ENCODE peak calls at places on chromosomes 3 and 15, in ten cellular contexts. Y is AG09309; Q is neuronal stem cell; H is vagina; T is HL-60; L is effector memory CD4-positive, alpha-beta T cell; R is breast epithelium; I is adipocyte; Z is cardiac muscle cell; U is CD8-positive, alpha-beta T cell. N is an unnamed sample.

GRCh38 chr3:11047500-11047899 is 55.0 kb downstream of the SLC6A1 start:
- DNase-seq in U (no peak), T (no peak), R (no peak), Y (no peak), I (no peak), H (no peak), Z (no peak), L (no peak), Q (no peak), N (no peak)

GRCh38 chr3:59820352-59820934 is 770.6 kb upstream of the CFAP20DC start:
- DNase-seq in L (no peak), I (no peak), T (no peak), R (no peak), Q (no peak), H (no peak), Z (no peak), Y (no peak), U (no peak), N (no peak)

GRCh38 chr3:133441867-133442270 is 42.0 kb downstream of the BFSP2 start:
- DNase-seq in T (no peak), Y (no peak), R (no peak), U (peak), H (no peak), I (no peak), L (no peak), Z (peak), Q (no peak), N (no peak)

GRCh38 chr3:78645628-78646310 is 1122.0 kb downstream of the ROBO1 start:
- DNase-seq in U (no peak), H (no peak), R (no peak), T (peak), Z (peak), L (no peak), Q (peak), I (peak), Y (peak), N (peak)

GRCh38 chr3:16350041-16350952 is 85.3 kb downstream of the OXNAD1 start:
- DNase-seq in U (no peak), I (peak), T (no peak), R (no peak), Q (no peak), L (no peak), Y (peak), Z (peak), H (no peak), N (no peak)

GRCh38 chr3:134359121-134360010 is 14.9 kb downstream of the AMOTL2 start:
- DNase-seq in Z (no peak), I (no peak), H (no peak), L (no peak), Q (no peak), T (no peak), R (no peak), Y (no peak), U (no peak), N (no peak)

GRCh38 chr15:91214675-91215590 is 114.9 kb downstream of the SV2B start:
- DNase-seq in I (no peak), Z (no peak), L (no peak), U (no peak), R (no peak), Q (no peak), Y (no peak), T (no peak), H (no peak), N (peak)

GRCh38 chr3:110062711-110063110 is 725.4 kb upstream of the DPPA4 start:
- DNase-seq in Y (no peak), I (peak), U (no peak), R (no peak), Z (peak), H (no peak), L (no peak), T (no peak), Q (no peak), N (no peak)

GRCh38 chr3:47365213-47366153 is 15.3 kb upstream of the PTPN23 start:
- DNase-seq in Y (peak), I (peak), R (no peak), H (no peak), L (no peak), Q (no peak), Z (peak), T (no peak), U (no peak), N (no peak)

GRCh38 chr3:117979466-117979865 is 1055.2 kb downstream of the IGSF11 start:
- DNase-seq in Z (no peak), R (no peak), L (no peak), I (no peak), H (no peak), Y (no peak), Q (no peak), U (no peak), T (no peak), N (no peak)

DNA sequence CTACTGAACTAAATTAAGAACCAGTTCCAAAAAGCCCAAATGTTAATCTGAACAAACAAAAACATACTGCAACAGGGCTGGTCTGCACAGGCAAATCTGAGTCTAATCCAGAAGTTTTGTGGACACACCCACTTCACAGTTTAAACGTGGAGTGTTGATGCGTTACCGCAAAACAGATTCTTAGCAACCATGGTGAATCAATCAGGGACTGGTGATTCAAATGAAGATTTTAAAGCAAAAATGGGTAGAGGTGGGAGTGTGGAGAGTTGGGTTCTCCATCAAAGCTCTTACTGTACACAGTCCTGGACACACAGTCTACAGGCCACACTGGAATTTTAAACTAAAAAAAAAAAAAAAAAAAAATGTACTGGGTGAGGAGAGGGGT is 5.2 kb downstream of the ANXA2 start:
- DNase-seq in I (peak), Q (no peak), Y (no peak), T (no peak), Z (peak), U (no peak), L (peak), R (no peak), H (peak), N (no peak)
- H3K4me3 ChIP-seq in I (peak), Q (no peak), Y (peak), T (no peak), Z (no peak), U (no peak), L (no peak), R (peak), H (no peak), N (no peak)

DNA sequence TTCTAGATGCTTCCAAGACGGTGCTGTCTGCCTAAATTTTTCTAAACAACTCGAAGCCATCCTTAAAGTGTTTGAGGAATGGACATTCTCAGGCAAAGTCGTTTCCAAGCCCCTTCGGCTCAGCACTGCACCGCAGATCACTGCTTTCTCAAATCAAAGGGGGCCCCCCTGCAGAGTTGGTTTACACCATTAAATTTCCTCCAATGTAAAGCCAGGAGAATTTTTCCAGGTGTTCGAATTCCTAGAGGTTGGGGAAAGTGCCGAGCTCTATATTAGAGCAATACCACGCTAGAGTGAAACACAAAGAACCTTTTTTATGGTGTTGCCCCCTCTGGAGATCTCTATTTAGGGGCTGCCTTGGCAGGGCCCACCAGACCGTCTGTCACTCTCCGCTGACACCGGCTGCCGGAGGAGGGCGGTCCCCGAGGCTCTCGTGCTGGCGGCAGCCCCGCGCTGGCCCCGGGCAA is 277.9 kb upstream of the NR2F2 start:
- DNase-seq in Y (no peak), T (no peak), L (no peak), U (no peak), I (no peak), H (no peak), R (no peak), Q (peak), Z (no peak), N (no peak)
- H3K4me3 ChIP-seq in Y (no peak), T (no peak), L (no peak), U (no peak), I (peak), H (peak), R (peak), Q (no peak), Z (peak), N (peak)

DNA sequence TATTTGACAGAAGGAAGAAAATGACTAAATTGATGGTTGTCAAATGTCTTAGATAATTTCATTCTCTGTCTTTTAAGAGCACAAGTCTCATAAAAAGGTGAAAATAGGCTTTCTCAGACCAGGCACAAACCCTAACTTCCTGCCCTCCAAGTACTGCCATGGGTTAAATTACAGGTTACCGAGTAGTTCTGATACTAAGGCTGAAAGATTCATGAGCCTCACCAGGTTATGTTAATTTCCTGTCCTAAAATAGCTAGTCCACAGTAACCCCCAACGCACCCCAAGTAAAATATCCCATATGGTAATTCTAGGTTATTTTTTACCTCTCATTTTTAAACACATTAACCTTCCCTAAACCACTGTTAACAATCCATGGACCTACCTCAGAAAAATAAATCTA is 42.0 kb downstream of the GSK3B start:
- DNase-seq in R (no peak), U (no peak), I (no peak), Q (no peak), L (no peak), Z (no peak), T (no peak), H (no peak), Y (no peak), N (no peak)
- H3K4me3 ChIP-seq in R (no peak), U (no peak), I (no peak), Q (no peak), L (no peak), Z (no peak), T (no peak), H (no peak), Y (no peak), N (no peak)

GRCh38 chr15:77048135-77048866 is 22.6 kb downstream of the TSPAN3 start:
- DNase-seq in H (no peak), Z (no peak), T (no peak), R (no peak), U (no peak), L (no peak), Y (no peak), Q (no peak), I (peak), N (no peak)

GRCh38 chr15:77057650-77058049 is 13.3 kb downstream of the TSPAN3 start:
- DNase-seq in Q (no peak), U (no peak), T (no peak), I (no peak), Y (no peak), R (no peak), Z (no peak), H (no peak), L (no peak), N (no peak)

GRCh38 chr15:77057072-77057471 is 13.8 kb downstream of the TSPAN3 start:
- DNase-seq in Z (no peak), I (peak), R (no peak), Q (no peak), U (no peak), H (no peak), T (no peak), Y (no peak), L (no peak), N (no peak)

GRCh38 chr15:77047013-77047412 is 23.9 kb downstream of the TSPAN3 start:
- DNase-seq in L (no peak), U (no peak), I (no peak), Z (no peak), Q (no peak), Y (no peak), H (no peak), R (no peak), T (no peak), N (no peak)

GRCh38 chr15:77052556-77052955 is 18.4 kb downstream of the TSPAN3 start:
- DNase-seq in T (no peak), L (no peak), U (no peak), Y (no peak), Z (no peak), R (no peak), I (no peak), Q (no peak), H (no peak), N (no peak)
- H3K4me3 ChIP-seq in T (no peak), L (no peak), U (no peak), Y (no peak), Z (no peak), R (no peak), I (no peak), Q (no peak), H (no peak), N (no peak)

GRCh38 chr3:141368925-141369794 is 856 bp downstream of the ZBTB38 start:
- DNase-seq in Z (peak), I (no peak), H (no peak), L (no peak), T (no peak), Y (peak), R (no peak), Q (no peak), U (no peak), N (no peak)

GRCh38 chr3:141368062-141368924 is at the start of gene ZBTB38:
- DNase-seq in R (peak), I (peak), Z (peak), T (no peak), U (no peak), Y (peak), H (peak), Q (peak), L (no peak), N (peak)

GRCh38 chr3:141367038-141367730 is 1.1 kb upstream of the ZBTB38 start:
- DNase-seq in U (no peak), R (peak), I (peak), T (no peak), Q (no peak), L (no peak), Y (peak), H (no peak), Z (peak), N (no peak)

GRCh38 chr3:141365206-141365605 is 3.1 kb upstream of the ZBTB38 start:
- DNase-seq in Q (no peak), I (no peak), Z (no peak), R (no peak), U (no peak), Y (no peak), H (no peak), T (no peak), L (no peak), N (no peak)

GRCh38 chr3:141366285-141367037 is 1.8 kb upstream of the ZBTB38 start:
- DNase-seq in R (no peak), L (no peak), Q (no peak), I (peak), H (peak), T (no peak), U (no peak), Y (peak), Z (peak), N (no peak)
- H3K4me3 ChIP-seq in R (no peak), L (no peak), Q (no peak), I (peak), H (no peak), T (no peak), U (no peak), Y (no peak), Z (no peak), N (no peak)